ENCODE peak calls at places on chromosomes 13 and 19, in four cellular contexts. G, E, N and H are unnamed samples.

GRCh38 chr19:46413262-46414031 is at the start of gene CCDC8:
- DNase-seq in E (peak; percentile 94), N (peak; percentile 79), G (no peak), H (peak; percentile 69)

GRCh38 chr19:56066152-56067023 is 54.7 kb downstream of the ZNF787 start:
- DNase-seq in E (peak; percentile 81), G (peak; percentile 89), N (peak; percentile 33), H (peak; percentile 69)

GRCh38 chr19:7925171-7925837 is 631 bp downstream of the CTXN1 start:
- DNase-seq in E (peak; percentile 64), G (peak; percentile 94), N (peak; percentile 57), H (peak; percentile 80)

GRCh38 chr13:82657471-82657870 is 1224.8 kb downstream of the SLITRK1 start:
- DNase-seq in E (no peak), G (no peak), N (no peak), H (no peak)

GRCh38 chr13:31476266-31476665 is 263.1 kb upstream of the RXFP2 start:
- DNase-seq in N (no peak), G (peak; percentile 16), E (no peak), H (no peak)

GRCh38 chr13:111219306-111219705 is 101.1 kb upstream of the TEX29 start:
- DNase-seq in E (peak; percentile 35), N (peak; percentile 67), G (no peak), H (peak; percentile 14)

GRCh38 chr19:32287811-32288227 is 57.6 kb upstream of the ZNF507 start:
- DNase-seq in E (peak; percentile 40), N (peak; percentile 72), G (no peak), H (peak; percentile 61)

GRCh38 chr13:31322025-31322424 is 122.2 kb downstream of the B3GLCT start:
- DNase-seq in E (peak; percentile 16), G (no peak), N (peak; percentile 75), H (no peak)

GRCh38 chr19:16200776-16201391 is 3.2 kb downstream of the AP1M1 start:
- DNase-seq in E (no peak), G (no peak), N (no peak), H (no peak)

GRCh38 chr13:62014299-62014698 is 598.6 kb upstream of the PCDH20 start:
- DNase-seq in E (no peak), G (peak; percentile 12), N (no peak), H (no peak)

GRCh38 chr13:28679628-28680027 is 20.7 kb downstream of the POMP start:
- DNase-seq in G (no peak), E (no peak), N (no peak), H (no peak)
- TF ChIP-seq CTCF in G (peak; percentile 63), E (no peak), N (peak; percentile 28), H (no peak)

DNA sequence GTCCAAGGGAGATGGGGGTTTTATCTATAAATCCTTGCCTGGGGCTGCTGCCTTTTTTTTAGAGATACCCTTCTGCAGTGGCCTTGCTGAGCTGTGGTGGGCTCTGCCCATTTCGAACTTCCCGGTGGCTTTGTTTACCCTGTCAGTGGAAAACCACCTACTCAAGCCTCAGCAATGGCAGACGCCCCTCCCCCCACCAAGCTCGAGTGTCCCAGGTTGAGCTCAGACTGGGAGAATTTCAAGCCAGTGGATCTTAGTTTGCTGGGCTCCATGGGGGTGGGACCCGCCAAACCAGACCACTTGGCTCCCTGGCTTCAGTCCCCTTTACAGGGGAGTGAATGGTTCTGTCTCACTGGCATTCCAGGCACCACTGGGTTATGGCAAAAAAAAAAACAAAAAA is 21.6 kb downstream of the LGALS13 start:
- DNase-seq in G (no peak), E (no peak), N (no peak), H (no peak)
- H3K4me1 ChIP-seq in G (no peaks in the 10 kb centered on the region), E (no peaks in the 10 kb centered on the region), N (no peaks in the 10 kb centered on the region), H (no peaks in the 10 kb centered on the region)

GRCh38 chr13:65615506-65615905 is 1614.6 kb downstream of the PCDH9 start:
- DNase-seq in G (no peak), N (no peak), E (no peak), H (no peak)

GRCh38 chr13:65613004-65613403 is 1617.1 kb downstream of the PCDH9 start:
- DNase-seq in E (no peak), G (no peak), N (no peak), H (no peak)
- TF ChIP-seq CTCF in E (no peak), G (peak; percentile 40), N (no peak), H (no peak)

GRCh38 chr13:98539655-98540054 is 37.3 kb downstream of the STK24 start:
- DNase-seq in E (no peak), N (no peak), G (no peak), H (no peak)

GRCh38 chr13:98537740-98538139 is 39.2 kb downstream of the STK24 start:
- DNase-seq in N (no peak), E (no peak), G (no peak), H (no peak)

GRCh38 chr13:98536729-98537128 is 40.2 kb downstream of the STK24 start:
- DNase-seq in E (no peak), N (no peak), G (no peak), H (no peak)

GRCh38 chr13:98535501-98536357 is 41.2 kb downstream of the STK24 start:
- DNase-seq in N (no peak), G (no peak), E (no peak), H (no peak)

GRCh38 chr13:98537306-98537705 is 39.6 kb downstream of the STK24 start:
- DNase-seq in E (no peak), N (no peak), G (no peak), H (no peak)
- H3K4me1 ChIP-seq in E (peaks cover 56% of the 10 kb centered on the region), N (peaks cover 24% of the 10 kb centered on the region), G (peaks cover 46% of the 10 kb centered on the region), H (peaks cover 54% of the 10 kb centered on the region)

GRCh38 chr19:17806945-17807344 is 12.0 kb downstream of the B3GNT3 start:
- DNase-seq in E (no peak), N (no peak), G (no peak), H (no peak)

GRCh38 chr19:17807731-17808316 is 12.9 kb downstream of the B3GNT3 start:
- DNase-seq in E (no peak), N (no peak), G (no peak), H (no peak)

GRCh38 chr19:17811103-17811502 is 10.2 kb downstream of the INSL3 start:
- DNase-seq in E (no peak), G (no peak), N (no peak), H (no peak)

GRCh38 chr19:17811681-17812080 is 9.6 kb downstream of the INSL3 start:
- DNase-seq in G (no peak), N (no peak), E (no peak), H (peak; percentile 52)

DNA sequence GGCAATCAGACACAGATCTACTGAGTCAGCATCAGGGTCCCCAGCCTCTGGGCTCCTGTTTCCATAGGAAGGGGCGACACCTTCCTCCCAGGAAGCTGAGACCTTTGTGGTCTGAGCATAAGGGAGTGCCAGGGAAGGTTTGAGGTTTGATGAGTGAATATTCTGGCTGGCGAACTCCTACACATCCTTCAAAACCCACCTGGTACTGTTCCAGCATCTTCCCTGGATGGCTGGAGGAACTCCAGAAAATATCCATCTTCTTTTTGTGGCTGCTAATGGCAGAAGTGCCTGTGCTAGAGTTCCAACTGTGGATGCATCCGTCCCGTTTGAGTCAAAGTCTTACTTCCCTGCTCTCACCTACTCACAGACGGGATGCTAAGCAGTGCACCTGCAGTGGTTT is 9.2 kb downstream of the INSL3 start:
- DNase-seq in N (no peak), E (no peak), G (no peak), H (no peak)
- TF ChIP-seq CTCF in N (no peak), E (no peak), G (no peak), H (no peak)

GRCh38 chr13:113406321-113407102 is 42.6 kb upstream of the GRTP1 start:
- DNase-seq in E (no peak), N (no peak), G (no peak), H (no peak)

GRCh38 chr13:113407103-113407530 is 43.2 kb upstream of the GRTP1 start:
- DNase-seq in N (no peak), G (no peak), E (no peak), H (no peak)

GRCh38 chr13:113410472-113411201 is 42.7 kb downstream of the ADPRHL1 start:
- DNase-seq in G (no peak), E (no peak), N (peak; percentile 61), H (no peak)

GRCh38 chr13:113407531-113408393 is 43.8 kb upstream of the GRTP1 start:
- DNase-seq in E (no peak), G (no peak), N (no peak), H (no peak)

GRCh38 chr13:113408562-113408961 is 44.6 kb upstream of the GRTP1 start:
- DNase-seq in E (no peak), G (no peak), N (no peak), H (no peak)
- H3K4me1 ChIP-seq in E (no peaks in the 10 kb centered on the region), G (peaks cover 23% of the 10 kb centered on the region), N (peaks cover 32% of the 10 kb centered on the region), H (no peaks in the 10 kb centered on the region)

GRCh38 chr19:18233224-18233825 is 7.1 kb upstream of the PDE4C start:
- DNase-seq in G (peak; percentile 83), N (no peak), E (peak; percentile 49), H (peak; percentile 66)
- TF ChIP-seq CTCF in G (no peak), N (no peak), E (no peak), H (no peak)

GRCh38 chr13:40631605-40632004 is 34.8 kb downstream of the FOXO1 start:
- DNase-seq in E (no peak), N (no peak), G (no peak), H (no peak)

GRCh38 chr13:40626566-40626965 is 39.9 kb downstream of the FOXO1 start:
- DNase-seq in G (no peak), N (no peak), E (no peak), H (no peak)

GRCh38 chr13:40626977-40627376 is 39.5 kb downstream of the FOXO1 start:
- DNase-seq in N (no peak), E (no peak), G (no peak), H (no peak)

GRCh38 chr13:40632915-40633314 is 33.5 kb downstream of the FOXO1 start:
- DNase-seq in G (no peak), N (no peak), E (no peak), H (no peak)

GRCh38 chr13:40629678-40630384 is 36.6 kb downstream of the FOXO1 start:
- DNase-seq in N (no peak), E (no peak), G (no peak), H (no peak)
- H3K4me1 ChIP-seq in N (no peaks in the 10 kb centered on the region), E (peaks cover 52% of the 10 kb centered on the region), G (no peaks in the 10 kb centered on the region), H (peaks cover 14% of the 10 kb centered on the region)

GRCh38 chr19:9041023-9041422 is 30.8 kb upstream of the MUC16 start:
- DNase-seq in E (no peak), N (no peak), G (no peak), H (no peak)
- TF ChIP-seq CTCF in E (no peak), N (no peak), G (no peak), H (no peak)